ENCODE peak calls at places on chromosomes 3 and 15, in nine cellular contexts. U, C, G, K, H, I, P, F and Y are unnamed samples.

GRCh38 chr3:194283218-194284006 is 67.7 kb downstream of the CPN2 start:
- DNase-seq in H (no peak), K (peak), U (no peak), G (no peak), I (no peak), F (no peak), C (no peak), P (no peak), Y (peak)

GRCh38 chr3:129560269-129560787 is 17.4 kb downstream of the H1-8 start:
- DNase-seq in H (no peak), U (no peak), P (peak), G (peak), K (no peak), I (no peak), F (no peak), C (no peak), Y (no peak)

GRCh38 chr15:50458301-50458700 is 34.1 kb downstream of the USP8 start:
- DNase-seq in U (no peak), P (no peak), C (no peak), I (no peak), H (no peak), F (no peak), K (no peak), G (no peak), Y (no peak)

GRCh38 chr3:132595036-132595435 is 2.0 kb upstream of the ACKR4 start:
- DNase-seq in F (no peak), K (peak), G (no peak), H (no peak), C (no peak), P (peak), I (no peak), U (no peak), Y (no peak)

GRCh38 chr15:43153269-43153668 is 19.9 kb downstream of the TMEM62 start:
- DNase-seq in K (no peak), C (no peak), H (peak), F (no peak), G (no peak), I (no peak), P (no peak), U (no peak), Y (no peak)

GRCh38 chr15:39466428-39466827 is 114.5 kb upstream of the THBS1 start:
- DNase-seq in C (no peak), G (no peak), F (no peak), P (no peak), I (no peak), H (no peak), U (no peak), K (no peak), Y (no peak)

GRCh38 chr3:159356606-159357005 is 554.8 kb downstream of the MFSD1 start:
- DNase-seq in P (no peak), G (no peak), F (no peak), H (no peak), C (no peak), I (no peak), K (no peak), U (no peak), Y (no peak)

GRCh38 chr15:55879181-55879580 is 114.2 kb downstream of the NEDD4 start:
- DNase-seq in C (no peak), K (no peak), I (no peak), U (no peak), H (no peak), F (no peak), G (no peak), P (no peak), Y (no peak)

GRCh38 chr15:71653986-71654713 is 156.2 kb upstream of the NR2E3 start:
- DNase-seq in P (no peak), C (no peak), K (no peak), H (no peak), G (no peak), I (no peak), F (no peak), U (no peak), Y (no peak)

GRCh38 chr15:74252291-74253080 is 16.4 kb downstream of the CCDC33 start:
- DNase-seq in F (no peak), I (no peak), K (no peak), H (no peak), G (no peak), P (no peak), C (no peak), U (no peak), Y (no peak)

GRCh38 chr15:57589276-57590073 is 2.2 kb upstream of the MYZAP start:
- DNase-seq in F (no peak), G (no peak), U (no peak), K (no peak), I (no peak), C (no peak), H (no peak), P (no peak), Y (no peak)

GRCh38 chr15:84552896-84553295 is 47.9 kb upstream of the ZSCAN2 start:
- DNase-seq in C (no peak), K (no peak), F (no peak), U (no peak), G (no peak), I (no peak), P (no peak), H (no peak), Y (no peak)

GRCh38 chr3:78507196-78507984 is 1260.4 kb downstream of the ROBO1 start:
- DNase-seq in U (no peak), K (no peak), C (no peak), I (no peak), F (no peak), H (no peak), G (no peak), P (no peak), Y (peak)

GRCh38 chr3:78161736-78162135 is 1121.8 kb downstream of the ROBO2 start:
- DNase-seq in F (no peak), G (no peak), C (no peak), K (no peak), P (no peak), U (no peak), H (no peak), I (no peak), Y (no peak)